ENCODE peak calls at places on chromosomes 3 and 15, in nine cellular contexts. I, Y, Z, H, B, E, S, J and T are unnamed samples.

GRCh38 chr3:33092496-33093254 is 4.3 kb downstream of the GLB1 start:
- DNase-seq in I (no peak), Y (no peak), Z (no peak), H (no peak), B (peak), E (no peak), S (no peak), J (no peak), T (no peak)

GRCh38 chr3:84487296-84487695 is 471.5 kb upstream of the CADM2 start:
- DNase-seq in I (peak), Y (no peak), Z (no peak), H (no peak), B (no peak), E (no peak), S (no peak), J (no peak), T (no peak)

GRCh38 chr3:179410317-179410716 is 41.0 kb downstream of the GNB4 start:
- DNase-seq in I (peak), Y (no peak), Z (no peak), H (no peak), B (no peak), E (no peak), S (no peak), J (no peak), T (no peak)

GRCh38 chr15:23629234-23629805 is 18.3 kb downstream of the MAGEL2 start:
- DNase-seq in I (peak), Y (no peak), Z (no peak), H (no peak), B (no peak), E (no peak), S (no peak), J (no peak), T (no peak)

GRCh38 chr3:182521339-182521738 is 272.0 kb upstream of the ATP11B start:
- DNase-seq in I (no peak), Y (no peak), Z (no peak), H (no peak), B (no peak), E (no peak), S (no peak), J (no peak), T (no peak)

GRCh38 chr15:56732135-56732880 is 1.0 kb downstream of the ZNF280D start:
- DNase-seq in I (no peak), Y (no peak), Z (peak), H (no peak), B (peak), E (no peak), S (no peak), J (no peak), T (no peak)

GRCh38 chr3:171480526-171480925 is 20.3 kb upstream of the TNIK start:
- DNase-seq in I (no peak), Y (no peak), Z (peak), H (no peak), B (no peak), E (no peak), S (no peak), J (no peak), T (no peak)

GRCh38 chr3:32076566-32076965 is 29.9 kb upstream of the GPD1L start:
- DNase-seq in I (no peak), Y (no peak), Z (no peak), H (no peak), B (no peak), E (no peak), S (no peak), J (no peak), T (no peak)

GRCh38 chr3:171874879-171875278 is 31.7 kb downstream of the TMEM212 start:
- DNase-seq in I (no peak), Y (no peak), Z (no peak), H (no peak), B (no peak), E (no peak), S (no peak), J (no peak), T (no peak)

GRCh38 chr3:69240651-69241578 is 118.5 kb upstream of the LMOD3 start:
- DNase-seq in I (no peak), Y (no peak), Z (no peak), H (no peak), B (no peak), E (no peak), S (peak), J (no peak), T (no peak)

GRCh38 chr3:20683912-20684311 is 497.9 kb upstream of the SGO1 start:
- DNase-seq in I (no peak), Y (no peak), Z (no peak), H (no peak), B (no peak), E (no peak), S (no peak), J (no peak), T (no peak)

GRCh38 chr3:97235179-97235578 is 420.8 kb downstream of the EPHA6 start:
- DNase-seq in I (no peak), Y (no peak), Z (no peak), H (no peak), B (no peak), E (no peak), S (no peak), J (no peak), T (no peak)

GRCh38 chr3:195770081-195770840 is 41.5 kb downstream of the MUC4 start:
- DNase-seq in I (no peak), Y (no peak), Z (peak), H (no peak), B (no peak), E (no peak), S (no peak), J (peak), T (no peak)

GRCh38 chr3:140186421-140186920 is 251.5 kb downstream of the CLSTN2 start:
- DNase-seq in I (no peak), Y (no peak), Z (no peak), H (no peak), B (peak), E (no peak), S (no peak), J (no peak), T (no peak)

GRCh38 chr15:36062357-36062756 is 516.4 kb upstream of the DPH6 start:
- DNase-seq in I (no peak), Y (no peak), Z (no peak), H (no peak), B (no peak), E (no peak), S (no peak), J (no peak), T (no peak)

GRCh38 chr3:125148836-125149235 is 63.7 kb downstream of the SLC12A8 start:
- DNase-seq in I (no peak), Y (peak), Z (no peak), H (no peak), B (no peak), E (no peak), S (peak), J (no peak), T (no peak)

GRCh38 chr15:52481915-52482314 is 46.8 kb downstream of the MYO5A start:
- DNase-seq in I (no peak), Y (no peak), Z (peak), H (no peak), B (peak), E (peak), S (no peak), J (no peak), T (no peak)

GRCh38 chr3:155548194-155548593 is 196.7 kb downstream of the PLCH1 start:
- DNase-seq in I (no peak), Y (no peak), Z (no peak), H (no peak), B (peak), E (no peak), S (no peak), J (no peak), T (no peak)

GRCh38 chr3:53077476-53078220 is 31.8 kb upstream of the SFMBT1 start:
- DNase-seq in I (peak), Y (peak), Z (no peak), H (no peak), B (no peak), E (no peak), S (no peak), J (no peak), T (no peak)

GRCh38 chr3:176578316-176578715 is 619.0 kb downstream of the TBL1XR1 start:
- DNase-seq in I (no peak), Y (no peak), Z (no peak), H (no peak), B (no peak), E (no peak), S (no peak), J (no peak), T (no peak)
- H3K27ac ChIP-seq in I (no peak), Y (no peak), Z (no peak), H (no peak), B (no peak), E (no peak), S (no peak), J (no peak), T (no peak)

GRCh38 chr15:95875141-95875643 is 455.3 kb upstream of the NR2F2 start:
- DNase-seq in I (no peak), Y (no peak), Z (peak), H (no peak), B (peak), E (no peak), S (no peak), J (no peak), T (no peak)

GRCh38 chr15:95869920-95870319 is 460.6 kb upstream of the NR2F2 start:
- DNase-seq in I (no peak), Y (no peak), Z (peak), H (no peak), B (no peak), E (no peak), S (no peak), J (no peak), T (no peak)

GRCh38 chr15:95868970-95869369 is 461.5 kb upstream of the NR2F2 start:
- DNase-seq in I (no peak), Y (no peak), Z (no peak), H (no peak), B (no peak), E (no peak), S (no peak), J (no peak), T (no peak)

GRCh38 chr15:95872366-95872771 is 458.1 kb upstream of the NR2F2 start:
- DNase-seq in I (no peak), Y (no peak), Z (no peak), H (no peak), B (peak), E (peak), S (no peak), J (no peak), T (no peak)

DNA sequence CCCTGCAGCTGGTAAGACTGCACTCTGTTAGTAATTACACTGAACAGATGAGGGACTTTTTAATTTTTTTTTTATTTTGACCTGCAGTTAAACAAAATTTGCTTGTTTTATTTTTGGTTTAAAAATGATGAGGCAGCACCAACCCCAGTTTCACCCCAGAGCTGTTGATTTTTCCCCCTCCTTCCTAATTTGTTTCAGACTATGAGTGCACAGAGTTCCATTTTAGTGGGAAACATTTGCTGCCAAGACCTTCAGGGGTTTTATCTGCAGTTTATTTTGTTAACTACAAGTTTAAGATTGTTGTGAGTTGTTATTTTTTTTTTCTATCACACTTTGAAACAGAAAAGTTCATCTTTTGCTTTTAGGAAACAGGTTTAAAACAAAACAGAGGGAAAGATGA is 455.9 kb upstream of the NR2F2 start:
- DNase-seq in I (no peak), Y (no peak), Z (no peak), H (no peak), B (no peak), E (no peak), S (no peak), J (no peak), T (no peak)
- H3K27ac ChIP-seq in I (no peak), Y (peak), Z (no peak), H (no peak), B (peak), E (no peak), S (no peak), J (peak), T (no peak)

GRCh38 chr15:70024521-70024920 is 73.2 kb downstream of the TLE3 start:
- DNase-seq in I (no peak), Y (no peak), Z (no peak), H (no peak), B (no peak), E (no peak), S (no peak), J (no peak), T (no peak)

GRCh38 chr15:70023064-70023768 is 74.5 kb downstream of the TLE3 start:
- DNase-seq in I (no peak), Y (no peak), Z (peak), H (no peak), B (peak), E (peak), S (peak), J (no peak), T (no peak)

GRCh38 chr15:70026991-70027390 is 70.7 kb downstream of the TLE3 start:
- DNase-seq in I (no peak), Y (no peak), Z (no peak), H (no peak), B (no peak), E (no peak), S (no peak), J (no peak), T (no peak)

GRCh38 chr15:70025413-70026296 is 72.1 kb downstream of the TLE3 start:
- DNase-seq in I (no peak), Y (no peak), Z (no peak), H (peak), B (no peak), E (no peak), S (no peak), J (no peak), T (peak)

DNA sequence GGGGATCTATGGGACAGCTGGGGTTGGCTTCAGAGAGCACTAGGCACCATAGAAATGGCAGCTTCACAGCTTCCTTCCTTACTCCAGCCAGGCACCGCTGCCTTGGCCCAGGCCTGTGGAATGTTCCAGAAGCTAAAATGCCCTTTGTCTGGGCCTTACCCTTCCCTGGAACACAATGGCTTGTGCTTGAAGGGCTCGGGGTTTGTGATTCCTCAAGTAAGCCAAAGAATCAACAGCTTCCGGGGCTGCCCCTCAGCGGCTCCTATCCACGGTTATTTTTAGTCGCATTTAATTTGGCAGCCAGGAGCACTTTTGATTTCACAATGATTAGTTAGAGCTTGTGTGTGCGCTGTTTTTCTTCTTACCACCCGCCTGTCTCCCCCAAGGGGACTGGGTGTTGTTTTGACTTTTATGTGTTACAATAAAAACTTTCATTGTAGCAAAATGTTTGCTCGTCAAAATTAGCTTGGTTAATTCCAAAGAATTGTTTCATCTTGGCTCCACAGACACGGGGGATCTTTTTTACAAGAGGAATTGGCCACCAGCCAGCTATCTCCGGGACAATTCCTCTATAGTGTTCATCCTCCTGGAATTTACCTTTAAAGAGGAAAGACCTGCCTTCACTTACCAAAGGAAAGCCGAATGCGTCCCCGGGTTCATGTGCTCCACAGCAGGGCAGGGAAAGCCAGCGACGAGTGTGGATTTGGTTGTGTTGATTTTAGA is 73.8 kb downstream of the TLE3 start:
- DNase-seq in I (no peak), Y (no peak), Z (no peak), H (no peak), B (peak), E (no peak), S (peak), J (peak), T (no peak)
- H3K27ac ChIP-seq in I (no peak), Y (peak), Z (no peak), H (no peak), B (peak), E (no peak), S (no peak), J (peak), T (no peak)

DNA sequence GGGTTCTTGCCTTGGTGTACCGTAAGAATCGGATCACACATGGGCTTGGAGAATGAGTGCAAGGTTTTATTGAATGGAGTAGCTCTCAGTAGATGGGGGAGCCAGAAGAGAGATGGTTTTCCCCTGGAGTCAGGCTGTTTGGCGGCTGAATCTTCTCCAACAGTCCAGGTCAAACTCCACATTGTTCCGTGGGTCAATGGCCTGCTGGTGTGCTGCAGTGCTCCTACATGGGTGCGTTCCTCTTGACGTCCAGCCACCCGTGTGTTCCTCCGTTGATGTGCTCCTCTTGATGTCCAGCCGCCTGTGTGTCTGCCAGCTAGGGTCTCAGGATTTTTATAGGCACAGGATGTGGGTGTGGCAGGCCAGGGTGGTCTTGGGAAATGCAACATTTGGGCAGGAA is 69.3 kb upstream of the AGBL1 start:
- DNase-seq in I (no peak), Y (no peak), Z (no peak), H (no peak), B (no peak), E (no peak), S (no peak), J (no peak), T (no peak)
- H3K27ac ChIP-seq in I (no peak), Y (no peak), Z (no peak), H (no peak), B (no peak), E (no peak), S (no peak), J (no peak), T (no peak)

GRCh38 chr15:69161878-69162213 is 1.4 kb downstream of the GLCE start:
- DNase-seq in I (no peak), Y (no peak), Z (peak), H (no peak), B (no peak), E (no peak), S (no peak), J (no peak), T (no peak)
- H3K27ac ChIP-seq in I (no peak), Y (no peak), Z (no peak), H (peak), B (no peak), E (no peak), S (no peak), J (peak), T (peak)

GRCh38 chr15:83565553-83566159 is 88.3 kb upstream of the ADAMTSL3 start:
- DNase-seq in I (peak), Y (no peak), Z (peak), H (no peak), B (peak), E (no peak), S (no peak), J (no peak), T (no peak)

GRCh38 chr15:83561661-83562060 is 92.3 kb upstream of the ADAMTSL3 start:
- DNase-seq in I (no peak), Y (no peak), Z (no peak), H (no peak), B (peak), E (no peak), S (no peak), J (no peak), T (no peak)

GRCh38 chr15:83569341-83569740 is 84.6 kb upstream of the ADAMTSL3 start:
- DNase-seq in I (no peak), Y (no peak), Z (no peak), H (no peak), B (no peak), E (no peak), S (no peak), J (no peak), T (no peak)

GRCh38 chr15:83567318-83567717 is 86.6 kb upstream of the ADAMTSL3 start:
- DNase-seq in I (no peak), Y (no peak), Z (no peak), H (no peak), B (no peak), E (no peak), S (no peak), J (no peak), T (no peak)

DNA sequence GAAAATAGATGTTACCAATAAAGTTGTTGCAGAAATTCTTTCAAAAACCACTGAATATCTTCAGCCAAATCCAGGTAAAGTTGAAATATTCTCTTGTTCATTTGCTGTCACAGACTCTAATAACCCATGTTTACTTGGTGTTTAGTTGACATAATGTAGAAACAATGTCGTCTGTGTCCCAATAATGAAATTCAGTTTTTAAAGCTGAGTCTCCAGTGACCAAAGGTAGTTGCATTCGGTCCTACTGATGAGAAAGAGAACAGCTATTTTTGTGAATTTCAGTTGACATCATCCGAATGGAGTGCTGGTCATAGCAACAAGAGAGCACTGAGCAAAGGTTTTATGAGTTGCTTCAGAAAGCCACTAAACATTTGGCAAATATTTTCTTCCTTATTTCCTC is 88.8 kb upstream of the ADAMTSL3 start:
- DNase-seq in I (no peak), Y (no peak), Z (no peak), H (no peak), B (no peak), E (no peak), S (no peak), J (no peak), T (no peak)
- H3K27ac ChIP-seq in I (no peak), Y (no peak), Z (no peak), H (no peak), B (no peak), E (no peak), S (no peak), J (no peak), T (peak)